ENCODE peak calls at places on chromosomes 3 and 15, in ten cellular contexts. M is astrocyte of the cerebellum, P is fibroblast of lung, J is lower leg skin, Q is choroid plexus epithelial cell, X is foreskin keratinocyte, N is GM12865, Y is K562, A is HFFc6, Z is upper lobe of right lung. L is an unnamed sample.

GRCh38 chr3:112635674-112636073 is 5.3 kb downstream of the CCDC80 start:
- DNase-seq in M (peak), P (peak), J (no peak), Q (peak), X (no peak), N (no peak), Y (no peak), A (peak), Z (no peak), L (no peak)

GRCh38 chr15:83115410-83115809 is 8.0 kb downstream of the TM6SF1 start:
- DNase-seq in M (no peak), P (no peak), J (no peak), Q (no peak), X (no peak), N (no peak), Y (no peak), A (no peak), Z (no peak), L (no peak)

GRCh38 chr3:111282024-111282423 is 210.4 kb downstream of the NECTIN3 start:
- DNase-seq in M (no peak), P (no peak), J (no peak), Q (no peak), X (no peak), N (no peak), Y (no peak), A (no peak), Z (no peak), L (no peak)

GRCh38 chr3:15326037-15326436 is 6.3 kb downstream of the SH3BP5 start:
- DNase-seq in M (no peak), P (no peak), J (peak), Q (no peak), X (no peak), N (no peak), Y (no peak), A (no peak), Z (no peak), L (no peak)

GRCh38 chr3:119524931-119525662 is 26.8 kb downstream of the TIMMDC1 start:
- DNase-seq in M (no peak), P (peak), J (no peak), Q (peak), X (no peak), N (no peak), Y (peak), A (peak), Z (no peak), L (no peak)

GRCh38 chr15:47384316-47384715 is 333.0 kb upstream of the SEMA6D start:
- DNase-seq in M (peak), P (peak), J (no peak), Q (peak), X (peak), N (no peak), Y (no peak), A (peak), Z (no peak), L (peak)

GRCh38 chr3:67819447-67819846 is 165.0 kb upstream of the SUCLG2 start:
- DNase-seq in M (no peak), P (no peak), J (no peak), Q (peak), X (no peak), N (no peak), Y (peak), A (no peak), Z (no peak), L (no peak)

GRCh38 chr3:122690096-122690495 is 9.5 kb downstream of the PARP14 start:
- DNase-seq in M (no peak), P (no peak), J (no peak), Q (no peak), X (no peak), N (no peak), Y (no peak), A (no peak), Z (no peak), L (no peak)

GRCh38 chr3:98500019-98500418 is 2.5 kb downstream of the OR5K2 start:
- DNase-seq in M (no peak), P (no peak), J (no peak), Q (no peak), X (peak), N (no peak), Y (no peak), A (no peak), Z (no peak), L (no peak)

GRCh38 chr15:99440551-99441426 is 125.0 kb upstream of the MEF2A start:
- DNase-seq in M (no peak), P (no peak), J (peak), Q (no peak), X (no peak), N (no peak), Y (peak), A (no peak), Z (no peak), L (no peak)

GRCh38 chr3:150545419-150546225 is 674 bp downstream of the SERP1 start:
- DNase-seq in M (no peak), P (peak), J (peak), Q (peak), X (peak), N (peak), Y (peak), A (peak), Z (no peak), L (no peak)

GRCh38 chr15:69224383-69224782 is 63.9 kb downstream of the GLCE start:
- DNase-seq in M (no peak), P (no peak), J (no peak), Q (peak), X (no peak), N (no peak), Y (no peak), A (no peak), Z (peak), L (no peak)

GRCh38 chr3:190626951-190627620 is 113.2 kb downstream of the IL1RAP start:
- DNase-seq in M (no peak), P (no peak), J (no peak), Q (no peak), X (no peak), N (no peak), Y (no peak), A (no peak), Z (no peak), L (no peak)

GRCh38 chr15:63517614-63518013 is 13.2 kb downstream of the USP3 start:
- DNase-seq in M (no peak), P (no peak), J (no peak), Q (peak), X (no peak), N (no peak), Y (no peak), A (no peak), Z (no peak), L (no peak)

GRCh38 chr15:100113351-100114075 is 228.3 kb downstream of the ADAMTS17 start:
- DNase-seq in M (no peak), P (no peak), J (no peak), Q (peak), X (no peak), N (no peak), Y (no peak), A (no peak), Z (peak), L (no peak)

GRCh38 chr3:133038731-133039398 is 674 bp downstream of the TMEM108 start:
- DNase-seq in M (no peak), P (no peak), J (peak), Q (peak), X (no peak), N (no peak), Y (peak), A (no peak), Z (peak), L (peak)

GRCh38 chr15:69712999-69713398 is 260.4 kb downstream of the RPLP1 start:
- DNase-seq in M (no peak), P (no peak), J (no peak), Q (peak), X (no peak), N (no peak), Y (no peak), A (no peak), Z (no peak), L (no peak)

GRCh38 chr3:43181202-43181910 is 75.5 kb upstream of the POMGNT2 start:
- DNase-seq in M (no peak), P (no peak), J (no peak), Q (no peak), X (peak), N (peak), Y (no peak), A (no peak), Z (no peak), L (no peak)

GRCh38 chr15:79939399-79939798 is 31.6 kb downstream of the BCL2A1 start:
- DNase-seq in M (no peak), P (no peak), J (no peak), Q (no peak), X (no peak), N (no peak), Y (no peak), A (no peak), Z (no peak), L (no peak)

GRCh38 chr3:111392911-111393351 is 149.1 kb upstream of the CD96 start:
- DNase-seq in M (no peak), P (no peak), J (no peak), Q (peak), X (peak), N (no peak), Y (no peak), A (no peak), Z (no peak), L (no peak)

GRCh38 chr3:69081583-69082262 is 1.6 kb upstream of the UBA3 start:
- DNase-seq in M (no peak), P (no peak), J (no peak), Q (peak), X (no peak), N (peak), Y (peak), A (no peak), Z (no peak), L (no peak)

GRCh38 chr15:81294501-81294850 is 29.5 kb downstream of the STARD5 start:
- DNase-seq in M (no peak), P (no peak), J (no peak), Q (no peak), X (no peak), N (peak), Y (no peak), A (no peak), Z (no peak), L (no peak)

GRCh38 chr3:37962906-37963486 is 27.6 kb upstream of the VILL start:
- DNase-seq in M (no peak), P (no peak), J (peak), Q (no peak), X (no peak), N (no peak), Y (no peak), A (peak), Z (no peak), L (no peak)

GRCh38 chr3:190492129-190492528 is 21.8 kb upstream of the IL1RAP start:
- DNase-seq in M (no peak), P (no peak), J (no peak), Q (no peak), X (no peak), N (no peak), Y (no peak), A (no peak), Z (no peak), L (no peak)

GRCh38 chr3:139561959-139562676 is 22.6 kb upstream of the RBP1 start:
- DNase-seq in M (peak), P (peak), J (no peak), Q (peak), X (no peak), N (peak), Y (peak), A (no peak), Z (no peak), L (peak)

GRCh38 chr15:86892774-86893449 is 813.2 kb downstream of the AGBL1 start:
- DNase-seq in M (peak), P (no peak), J (no peak), Q (peak), X (peak), N (no peak), Y (no peak), A (no peak), Z (no peak), L (no peak)

GRCh38 chr3:36408146-36408545 is 27.8 kb downstream of the STAC start:
- DNase-seq in M (no peak), P (no peak), J (no peak), Q (peak), X (no peak), N (no peak), Y (no peak), A (no peak), Z (no peak), L (no peak)

GRCh38 chr3:37693791-37694194 is 167.9 kb upstream of the CTDSPL start:
- DNase-seq in M (no peak), P (no peak), J (no peak), Q (no peak), X (no peak), N (no peak), Y (no peak), A (no peak), Z (no peak), L (no peak)

GRCh38 chr15:57560976-57561711 is 30.6 kb upstream of the MYZAP start:
- DNase-seq in M (peak), P (peak), J (peak), Q (peak), X (peak), N (peak), Y (peak), A (peak), Z (no peak), L (peak)

GRCh38 chr3:72728329-72728889 is 119.8 kb downstream of the SHQ1 start:
- DNase-seq in M (no peak), P (no peak), J (no peak), Q (no peak), X (no peak), N (no peak), Y (no peak), A (no peak), Z (no peak), L (no peak)

GRCh38 chr15:85754993-85755392 is 39.7 kb downstream of the KLHL25 start:
- DNase-seq in M (no peak), P (peak), J (peak), Q (no peak), X (no peak), N (no peak), Y (no peak), A (no peak), Z (no peak), L (no peak)

GRCh38 chr3:52052831-52053306 is 3.5 kb downstream of the DUSP7 start:
- DNase-seq in M (no peak), P (peak), J (peak), Q (peak), X (peak), N (peak), Y (peak), A (peak), Z (peak), L (peak)

GRCh38 chr3:96619475-96619874 is 194.9 kb upstream of the EPHA6 start:
- DNase-seq in M (no peak), P (no peak), J (no peak), Q (no peak), X (no peak), N (no peak), Y (peak), A (no peak), Z (peak), L (no peak)

GRCh38 chr3:45890405-45890804 is 4.1 kb downstream of the CCR9 start:
- DNase-seq in M (no peak), P (no peak), J (no peak), Q (no peak), X (no peak), N (no peak), Y (peak), A (no peak), Z (no peak), L (no peak)

GRCh38 chr15:65914981-65915925 is 46.0 kb downstream of the RAB11A start:
- DNase-seq in M (no peak), P (no peak), J (peak), Q (no peak), X (no peak), N (no peak), Y (no peak), A (no peak), Z (no peak), L (no peak)

GRCh38 chr15:42151012-42151615 is 5.3 kb downstream of the PLA2G4F start:
- DNase-seq in M (no peak), P (no peak), J (peak), Q (no peak), X (no peak), N (no peak), Y (no peak), A (no peak), Z (no peak), L (no peak)

GRCh38 chr3:127373701-127374625 is 86.1 kb upstream of the PRR20G start:
- DNase-seq in M (no peak), P (no peak), J (peak), Q (no peak), X (no peak), N (peak), Y (peak), A (no peak), Z (peak), L (peak)

DNA sequence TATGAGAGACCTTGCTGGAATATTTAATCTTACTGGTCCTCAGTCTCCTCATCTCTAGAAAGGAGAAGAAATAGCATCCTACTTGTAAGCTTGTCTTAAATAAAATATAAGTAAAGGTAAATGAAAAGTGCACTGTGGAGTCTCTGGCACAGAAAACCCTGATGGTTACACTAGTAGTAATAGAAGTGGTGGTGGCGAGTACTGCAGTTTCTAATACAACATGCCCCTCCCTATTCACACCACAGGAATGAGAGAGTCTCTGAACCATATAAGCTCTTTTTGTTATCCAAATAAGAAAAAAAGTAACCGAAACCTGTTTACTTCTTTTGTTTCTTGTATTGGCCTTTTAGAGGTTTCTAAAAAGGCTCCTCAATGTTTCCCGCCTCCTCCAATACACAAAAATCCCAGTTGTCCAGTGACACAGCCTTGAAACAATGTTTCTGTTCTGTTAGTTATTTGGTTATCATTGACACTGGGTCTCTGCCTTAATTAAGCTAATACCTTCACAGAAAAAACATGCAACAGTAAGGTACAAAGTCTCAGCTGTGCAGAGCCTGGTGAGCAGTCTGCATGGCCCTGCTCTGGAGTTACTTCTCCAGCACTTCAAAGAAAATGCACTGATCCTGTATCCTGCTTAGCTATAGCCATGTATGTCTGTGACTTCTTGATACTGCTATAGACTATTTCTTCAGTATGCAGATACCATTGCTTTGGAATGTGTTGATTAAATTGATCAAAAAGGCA is 315.7 kb upstream of the IL12A start:
- DNase-seq in M (no peak), P (no peak), J (no peak), Q (peak), X (no peak), N (peak), Y (no peak), A (no peak), Z (no peak), L (no peak)
- TF ChIP-seq CTCF in M (no peak), P (no peak), J (no peak), Q (no peak), X (no peak), N (no peak), Y (no peak), A (peak), Z (no peak), L (peak)

DNA sequence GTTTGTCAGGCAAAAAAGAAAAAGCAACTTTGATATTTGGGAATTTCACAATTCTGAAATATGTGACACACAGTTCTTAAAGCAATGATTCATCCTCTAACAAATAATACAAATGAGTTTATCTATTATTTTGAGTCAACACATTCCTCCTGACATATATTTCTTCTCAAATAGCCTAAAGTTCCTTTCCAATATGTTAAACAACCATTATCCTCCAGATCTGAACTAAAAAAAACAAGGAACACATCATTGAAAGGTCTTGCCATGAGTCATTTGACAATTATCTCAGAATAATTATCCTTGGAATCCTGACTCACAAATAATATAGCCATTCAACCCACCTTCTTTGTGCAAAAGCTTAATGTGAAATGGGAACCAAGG is 208.7 kb upstream of the CDIN1 start:
- DNase-seq in M (peak), P (peak), J (no peak), Q (peak), X (peak), N (no peak), Y (no peak), A (peak), Z (no peak), L (no peak)
- TF ChIP-seq CTCF in M (no peak), P (no peak), J (no peak), Q (no peak), X (no peak), N (no peak), Y (no peak), A (no peak), Z (no peak), L (no peak)

DNA sequence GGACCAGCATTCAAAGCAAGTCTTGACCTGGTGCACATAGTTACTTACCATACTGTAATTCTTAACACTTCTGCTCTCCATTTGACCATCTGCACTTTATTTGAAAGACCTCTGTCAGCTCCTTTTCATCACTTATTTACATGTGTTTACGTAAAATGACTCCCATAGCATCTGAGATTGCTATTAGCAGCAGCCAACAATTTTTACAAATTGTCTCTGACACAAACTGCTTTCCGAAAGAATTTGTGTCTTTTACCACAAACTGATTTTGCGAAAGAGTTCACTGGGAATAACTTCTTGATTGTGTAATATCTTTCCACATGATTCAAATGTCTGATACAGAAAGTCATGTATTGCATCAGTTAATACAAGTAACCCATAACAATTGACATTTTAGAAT is 144.1 kb upstream of the PEX5L start:
- DNase-seq in M (no peak), P (peak), J (no peak), Q (peak), X (peak), N (no peak), Y (no peak), A (peak), Z (no peak), L (no peak)
- TF ChIP-seq CTCF in M (no peak), P (no peak), J (no peak), Q (no peak), X (no peak), N (no peak), Y (no peak), A (no peak), Z (no peak), L (no peak)

GRCh38 chr3:58287354-58287753 is 18.7 kb upstream of the RPP14 start:
- DNase-seq in M (no peak), P (no peak), J (no peak), Q (no peak), X (no peak), N (no peak), Y (no peak), A (no peak), Z (no peak), L (no peak)

GRCh38 chr3:58285334-58285733 is 20.7 kb upstream of the RPP14 start:
- DNase-seq in M (no peak), P (no peak), J (peak), Q (no peak), X (no peak), N (no peak), Y (no peak), A (no peak), Z (no peak), L (no peak)

GRCh38 chr3:58291671-58292338 is 14.2 kb upstream of the RPP14 start:
- DNase-seq in M (no peak), P (no peak), J (no peak), Q (no peak), X (no peak), N (no peak), Y (no peak), A (no peak), Z (no peak), L (peak)

GRCh38 chr3:58292866-58293265 is 13.2 kb upstream of the RPP14 start:
- DNase-seq in M (no peak), P (no peak), J (no peak), Q (no peak), X (no peak), N (no peak), Y (no peak), A (no peak), Z (no peak), L (no peak)

DNA sequence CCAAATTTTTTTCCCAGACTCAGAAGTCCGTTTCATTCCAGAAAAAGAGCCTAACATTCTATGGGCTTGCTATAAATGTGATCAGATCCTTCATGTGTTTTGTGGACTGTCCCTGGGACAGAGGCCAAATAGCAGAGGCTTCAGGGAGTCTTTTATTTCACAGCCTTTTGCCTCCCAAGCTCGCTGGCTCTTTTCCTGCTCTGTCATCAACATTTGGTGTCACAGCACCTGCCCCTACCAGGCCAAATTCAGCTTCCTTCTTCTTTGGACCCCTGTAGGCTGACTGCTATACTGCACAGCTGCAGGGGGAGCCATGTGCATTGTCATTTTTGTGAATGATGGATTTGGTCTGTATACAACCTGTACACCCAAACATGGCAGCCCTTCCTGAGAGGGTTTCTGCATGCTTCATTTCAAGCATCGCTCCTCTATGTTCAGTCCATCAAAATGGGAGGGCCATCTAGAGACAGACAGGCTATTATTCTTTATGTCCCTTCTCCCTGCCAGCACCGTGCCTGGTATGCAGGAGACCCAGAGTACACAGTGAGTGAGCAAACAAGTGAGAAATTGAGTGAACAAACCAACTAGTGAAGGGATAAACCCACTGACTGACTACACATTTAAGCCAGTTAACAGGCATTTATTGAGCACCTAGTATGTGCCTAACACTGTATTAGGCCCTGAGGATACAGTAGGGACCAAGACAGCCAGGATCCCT is 17.9 kb upstream of the RPP14 start:
- DNase-seq in M (no peak), P (no peak), J (no peak), Q (peak), X (no peak), N (no peak), Y (peak), A (no peak), Z (no peak), L (no peak)
- TF ChIP-seq CTCF in M (peak), P (peak), J (no peak), Q (peak), X (no peak), N (no peak), Y (peak), A (peak), Z (no peak), L (no peak)